ENCODE peak calls at places on chromosome 9, in eight cellular contexts. B is PC-3, T is kidney, J is neural progenitor cell, G is H9, H is mesenchymal stem cell, N is SK-N-SH, W is fibroblast of lung. E is an unnamed sample. For H3K4me1, the result is how much of the 10 kb centered on the place peaks cover.

GRCh38 chr9:121285835-121286687 is 18.1 kb downstream of the GSN start:
- DNase-seq in H (peak), J (peak), W (peak), N (no peak), G (peak), T (peak), B (no peak), E (peak)

GRCh38 chr9:69180670-69181069 is 6.6 kb downstream of the TJP2 start:
- DNase-seq in B (peak), W (peak), N (peak), H (peak), T (no peak), J (no peak), G (no peak), E (peak)

GRCh38 chr9:99416007-99416406 is 193.9 kb downstream of the SEC61B start:
- DNase-seq in T (no peak), B (peak), W (peak), J (no peak), H (peak), N (no peak), G (no peak), E (peak)

GRCh38 chr9:126146254-126147145 is 180.1 kb upstream of the MVB12B start:
- DNase-seq in B (peak), T (peak), W (no peak), H (no peak), G (peak), N (peak), J (peak), E (no peak)

GRCh38 chr9:137482094-137482781 is 23.1 kb upstream of the NSMF start:
- DNase-seq in B (peak), H (peak), T (peak), G (no peak), W (peak), J (no peak), N (no peak), E (peak)

GRCh38 chr9:125049212-125049611 is 94.1 kb downstream of the SCAI start:
- DNase-seq in G (no peak), H (no peak), W (no peak), T (no peak), J (peak), B (no peak), N (no peak), E (peak)

GRCh38 chr9:70952131-70952727 is 169.2 kb downstream of the TRPM3 start:
- DNase-seq in W (no peak), N (no peak), T (no peak), B (no peak), H (no peak), J (no peak), G (no peak), E (peak)

GRCh38 chr9:117293199-117294114 is 121.4 kb downstream of the ASTN2 start:
- DNase-seq in G (no peak), B (no peak), J (no peak), H (no peak), N (no peak), W (no peak), T (no peak), E (no peak)

GRCh38 chr9:694499-695154 is 146.9 kb upstream of the DMRT1 start:
- DNase-seq in H (peak), J (no peak), G (no peak), B (peak), W (peak), T (no peak), N (no peak), E (peak)

GRCh38 chr9:78515108-78515507 is 218.2 kb downstream of the PSAT1 start:
- DNase-seq in J (no peak), B (peak), G (no peak), T (no peak), H (no peak), W (no peak), N (no peak), E (no peak)

GRCh38 chr9:35269919-35270318 is 108.1 kb downstream of the UNC13B start:
- DNase-seq in B (no peak), H (no peak), G (no peak), N (no peak), T (no peak), J (no peak), W (no peak), E (no peak)

GRCh38 chr9:137582286-137582860 is 3.6 kb upstream of the DPH7 start:
- DNase-seq in T (peak), N (peak), G (peak), W (peak), B (no peak), H (no peak), J (peak), E (no peak)

GRCh38 chr9:110919609-110920008 is 118.7 kb downstream of the LPAR1 start:
- DNase-seq in J (no peak), T (no peak), B (peak), H (peak), W (peak), N (no peak), G (no peak), E (peak)

GRCh38 chr9:87599901-87600610 is 102.4 kb downstream of the DAPK1 start:
- DNase-seq in W (peak), H (peak), J (no peak), B (peak), T (no peak), G (no peak), N (no peak), E (peak)

GRCh38 chr9:117304613-117305012 is 110.2 kb downstream of the ASTN2 start:
- DNase-seq in B (no peak), H (no peak), T (no peak), W (no peak), J (no peak), N (peak), G (no peak), E (no peak)

GRCh38 chr9:101065930-101066329 is 37.4 kb downstream of the PLPPR1 start:
- DNase-seq in N (no peak), J (no peak), H (no peak), B (no peak), T (no peak), G (no peak), W (no peak), E (no peak)

GRCh38 chr9:106287108-106287631 is 575.8 kb upstream of the ZNF462 start:
- DNase-seq in T (no peak), J (peak), N (peak), W (peak), B (no peak), H (no peak), G (no peak), E (no peak)

GRCh38 chr9:112348257-112348992 is 15.0 kb upstream of the PTBP3 start:
- DNase-seq in B (no peak), T (peak), W (peak), G (peak), J (peak), H (no peak), N (peak), E (peak)

GRCh38 chr9:21933865-21934264 is 60.3 kb downstream of the CDKN2A start:
- DNase-seq in H (no peak), B (peak), T (no peak), J (no peak), W (peak), N (no peak), G (no peak), E (peak)

GRCh38 chr9:7300484-7300883 is 499.1 kb downstream of the DMAC1 start:
- DNase-seq in G (no peak), T (no peak), N (no peak), J (no peak), H (no peak), W (no peak), B (no peak), E (no peak)

GRCh38 chr9:38039090-38039906 is 29.7 kb downstream of the SHB start:
- DNase-seq in B (peak), H (peak), N (peak), T (peak), G (no peak), J (no peak), W (peak), E (no peak)

GRCh38 chr9:91789941-91790340 is 160.1 kb downstream of the ROR2 start:
- DNase-seq in H (no peak), J (no peak), B (no peak), G (no peak), N (no peak), T (no peak), W (no peak), E (no peak)

GRCh38 chr9:4620046-4620765 is 41.9 kb upstream of the PLPP6 start:
- DNase-seq in B (peak), W (no peak), J (peak), H (no peak), N (no peak), T (no peak), G (no peak), E (no peak)

GRCh38 chr9:89372979-89373378 is 54.7 kb downstream of the SECISBP2 start:
- DNase-seq in N (no peak), B (no peak), J (no peak), W (no peak), H (no peak), G (no peak), T (no peak), E (no peak)

GRCh38 chr9:110949081-110949480 is 89.2 kb downstream of the LPAR1 start:
- DNase-seq in H (no peak), G (no peak), B (no peak), N (no peak), W (no peak), J (no peak), T (no peak), E (no peak)

GRCh38 chr9:34332370-34332964 is 3.1 kb downstream of the NUDT2 start:
- DNase-seq in H (peak), T (no peak), G (no peak), W (peak), N (peak), J (peak), B (peak), E (peak)

GRCh38 chr9:79353856-79354520 is 217.8 kb upstream of the TLE4 start:
- DNase-seq in W (peak), J (no peak), T (no peak), G (no peak), N (no peak), H (peak), B (peak), E (peak)

GRCh38 chr9:132090771-132091170 is 11.1 kb upstream of the MED27 start:
- DNase-seq in G (no peak), W (peak), J (no peak), T (no peak), N (no peak), B (peak), H (no peak), E (peak)

GRCh38 chr9:99752710-99753109 is 69.0 kb upstream of the NR4A3 start:
- DNase-seq in W (peak), J (no peak), H (no peak), T (no peak), B (peak), N (no peak), G (no peak), E (peak)

GRCh38 chr9:31253800-31254762 is 1130.4 kb upstream of the ACO1 start:
- DNase-seq in G (no peak), T (peak), N (no peak), B (no peak), J (no peak), H (no peak), W (no peak), E (no peak)

GRCh38 chr9:93139365-93140182 is 5.5 kb upstream of the NINJ1 start:
- DNase-seq in N (no peak), B (no peak), J (no peak), H (no peak), W (no peak), G (no peak), T (no peak), E (no peak)

GRCh38 chr9:34139477-34140146 is 13.1 kb upstream of the DCAF12 start:
- DNase-seq in N (peak), B (peak), J (no peak), H (peak), W (peak), G (no peak), T (no peak), E (peak)

GRCh38 chr9:130908129-130908877 is 11.7 kb upstream of the QRFP start:
- DNase-seq in G (no peak), T (no peak), H (no peak), J (no peak), N (peak), W (no peak), B (no peak), E (no peak)

GRCh38 chr9:89038354-89039091 is 47.3 kb downstream of the S1PR3 start:
- DNase-seq in G (no peak), T (no peak), N (no peak), W (peak), H (peak), B (peak), J (no peak), E (peak)

GRCh38 chr9:124779368-124780059 is 2.6 kb downstream of the OLFML2A start:
- DNase-seq in T (peak), N (no peak), J (peak), B (peak), W (peak), G (peak), H (peak), E (peak)

GRCh38 chr9:69322256-69322655 is 2.8 kb upstream of the ENTREP1 start:
- DNase-seq in N (no peak), B (no peak), T (no peak), J (no peak), W (no peak), H (no peak), G (no peak), E (no peak)

GRCh38 chr9:76456202-76456926 is 2.6 kb upstream of the GCNT1 start:
- DNase-seq in T (no peak), N (no peak), G (peak), H (peak), W (peak), B (peak), J (peak), E (peak)

DNA sequence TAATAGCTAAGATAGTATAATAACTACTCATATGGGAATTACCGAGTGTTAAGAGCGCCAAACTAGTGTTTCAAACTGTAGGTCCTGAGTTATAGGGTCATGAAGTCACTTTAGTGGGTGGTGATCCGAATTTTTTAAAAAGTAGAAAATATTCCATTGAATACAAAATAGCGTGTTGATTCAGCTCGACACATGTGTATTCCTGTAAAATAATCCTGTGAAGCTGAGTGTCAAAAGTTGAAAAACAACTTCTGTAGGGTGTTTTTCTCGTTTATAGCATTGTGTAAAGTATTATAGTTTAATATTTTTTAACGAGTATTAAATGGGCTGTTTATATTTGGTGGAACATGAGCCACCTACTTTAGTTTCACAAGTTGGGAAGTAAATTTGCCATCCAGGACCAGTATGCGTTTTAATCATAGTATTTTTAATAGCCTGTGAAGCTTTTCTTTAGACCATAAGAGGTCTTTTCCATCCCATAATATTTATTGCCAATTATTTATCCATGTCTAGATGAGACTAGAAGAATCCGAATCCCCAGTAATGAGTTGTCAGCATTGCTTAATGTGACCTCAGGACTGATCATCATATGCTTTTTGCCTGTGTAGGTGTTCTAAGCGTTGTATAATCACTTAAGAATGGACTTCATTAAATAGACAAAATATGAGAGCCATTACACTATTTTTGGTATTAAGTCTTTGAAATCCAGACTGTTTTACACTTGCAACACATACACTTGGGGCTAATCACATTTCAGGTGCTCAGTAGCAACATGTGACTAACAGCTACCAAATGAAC is 84.1 kb downstream of the PTPDC1 start:
- DNase-seq in N (no peak), T (no peak), B (no peak), G (no peak), J (no peak), H (no peak), W (no peak), E (peak)
- H3K9ac ChIP-seq in N (peak), T (peak), B (peak), G (peak), J (no peak), H (peak), W (no peak), E (peak)

GRCh38 chr9:114446672-114447450 is 58.4 kb downstream of the WHRN start:
- DNase-seq in J (no peak), H (no peak), B (no peak), W (no peak), G (no peak), N (no peak), T (peak), E (no peak)
- H3K4me1 ChIP-seq in J (under half), H (under half), B (under half), W (under half), G (under half), N (under half), T (under half), E (under half)

GRCh38 chr9:109910616-109911568 is 130.9 kb downstream of the PALM2AKAP2 start:
- DNase-seq in B (peak), W (peak), N (no peak), J (no peak), G (no peak), T (no peak), H (peak), E (peak)
- H3K9ac ChIP-seq in B (peak), W (no peak), N (peak), J (no peak), G (no peak), T (no peak), H (peak), E (peak)

DNA sequence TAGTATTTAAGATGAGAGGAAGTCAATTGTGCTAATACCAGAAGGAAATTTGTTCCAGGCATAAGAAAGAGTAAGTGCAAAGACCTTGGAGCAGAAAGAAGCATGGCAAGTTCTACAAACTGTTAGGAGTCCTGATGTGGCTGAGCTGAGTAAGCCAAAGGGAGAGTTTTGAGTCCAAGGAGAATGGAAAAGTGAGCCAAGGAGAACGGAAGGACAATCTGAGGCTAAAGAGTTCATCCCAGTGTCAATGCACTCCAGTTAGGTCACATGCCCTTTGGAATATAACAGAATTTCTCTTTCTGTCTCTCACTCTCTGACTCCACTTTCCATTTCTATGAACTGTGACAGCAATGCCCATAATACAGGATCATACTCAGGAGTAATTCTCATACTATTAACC is 224.7 kb downstream of the CAAP1 start:
- DNase-seq in N (no peak), H (no peak), T (no peak), G (no peak), B (no peak), J (no peak), W (no peak), E (no peak)
- H3K4me1 ChIP-seq in N (under half), H (under half), T (under half), G (under half), B (under half), J (under half), W (under half), E (under half)

DNA sequence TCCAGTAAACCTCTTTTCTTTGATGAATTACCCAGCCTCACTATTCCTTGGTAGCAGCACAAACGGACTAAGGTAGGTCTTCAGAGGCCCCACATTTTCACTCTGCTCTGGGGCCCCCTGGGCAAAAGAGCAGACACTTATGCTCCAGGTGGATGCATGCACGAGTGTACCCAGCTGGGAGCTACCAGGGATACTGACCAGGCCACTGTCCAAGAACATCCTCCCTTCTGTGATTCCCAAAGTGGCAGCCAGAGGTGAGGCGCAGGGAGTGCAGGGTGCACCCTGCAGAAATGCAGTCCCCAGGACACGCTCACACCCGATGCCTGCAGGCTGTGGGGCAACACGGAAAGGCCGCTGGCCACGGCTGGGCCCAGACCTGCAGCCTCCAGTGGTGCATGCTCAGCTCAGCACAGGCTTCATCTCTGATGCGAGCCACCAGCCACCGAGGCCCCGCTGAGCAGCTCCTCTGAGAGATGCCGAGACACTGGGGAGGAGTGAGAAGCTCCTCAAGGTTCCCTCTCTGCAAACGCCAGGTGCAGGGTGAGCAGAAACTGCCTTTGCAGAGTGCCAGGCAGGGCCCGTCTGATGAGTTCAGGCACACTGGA is 48.1 kb upstream of the OLFM1 start:
- DNase-seq in N (no peak), B (no peak), W (no peak), H (no peak), G (peak), J (no peak), T (no peak), E (no peak)
- H3K9ac ChIP-seq in N (no peak), B (no peak), W (no peak), H (no peak), G (no peak), J (no peak), T (no peak), E (no peak)

DNA sequence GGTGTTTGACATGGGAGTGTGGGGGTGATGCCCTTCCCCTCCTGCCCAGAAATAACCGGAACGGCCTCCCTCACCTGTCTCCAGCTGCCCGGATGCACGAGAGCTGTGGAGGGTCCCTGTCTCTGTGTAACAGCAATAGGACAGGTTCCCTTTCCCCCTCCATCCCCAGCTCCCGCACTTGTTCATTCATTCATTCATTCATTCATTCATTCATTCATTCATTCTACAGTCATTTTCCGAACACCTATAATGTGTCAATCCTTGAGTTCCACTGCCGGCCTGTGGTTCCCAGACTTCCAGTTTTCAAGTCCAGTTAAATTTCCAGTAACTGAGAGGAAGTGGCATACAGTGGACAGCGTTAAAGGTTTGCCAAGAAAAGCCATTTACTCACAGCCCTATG is 7.3 kb downstream of the PRRX2 start:
- DNase-seq in H (no peak), B (no peak), T (no peak), G (no peak), N (no peak), W (no peak), J (no peak), E (no peak)
- H3K4me1 ChIP-seq in H (under half), B (under half), T (under half), G (under half), N (under half), W (under half), J (under half), E (under half)

E was measured in astrocyte.